ENCODE peak calls at places on chromosomes 7 and 10, in ten cellular contexts. M, Q, G, N, W, J, E, V, U and B are unnamed samples.

GRCh38 chr7:48962821-48963505 is 38.6 kb downstream of the CDC14C start:
- DNase-seq in Q (no peak), U (no peak), E (no peak), J (no peak), W (no peak), V (peak; percentile 53), M (peak; percentile 4), N (no peak), G (no peak), B (no peak)

GRCh38 chr7:152366662-152367061 is 69.1 kb downstream of the KMT2C start:
- DNase-seq in Q (no peak), M (no peak), W (peak; percentile 31), N (no peak), E (no peak), J (no peak), V (peak; percentile 39), G (no peak), U (no peak), B (no peak)

GRCh38 chr10:68598978-68599753 is 39.0 kb downstream of the TET1 start:
- DNase-seq in N (no peak), M (peak; percentile 39), Q (no peak), E (peak; percentile 44), W (peak; percentile 34), J (no peak), U (peak; percentile 8), V (peak; percentile 85), G (no peak), B (no peak)

GRCh38 chr10:28913850-28914249 is 236.5 kb downstream of the BAMBI start:
- DNase-seq in Q (no peak), W (no peak), V (no peak), N (no peak), M (no peak), U (no peak), J (no peak), E (no peak), G (no peak), B (no peak)

GRCh38 chr10:132516771-132517725 is 20.5 kb upstream of the INPP5A start:
- DNase-seq in J (peak; percentile 92), W (no peak), V (peak; percentile 99), M (peak; percentile 70), U (peak; percentile 74), N (no peak), Q (no peak), G (no peak), E (peak; percentile 63), B (no peak)

GRCh38 chr7:20647908-20648776 is 32.7 kb downstream of the ABCB5 start:
- DNase-seq in Q (peak; percentile 40), J (no peak), M (no peak), E (no peak), W (peak; percentile 27), G (no peak), V (peak; percentile 29), N (no peak), U (peak; percentile 64), B (peak; percentile 6)

GRCh38 chr10:21368022-21368582 is 157.4 kb downstream of the SKIDA1 start:
- DNase-seq in Q (no peak), G (no peak), W (no peak), U (no peak), N (no peak), E (no peak), J (no peak), M (no peak), V (no peak), B (no peak)

GRCh38 chr10:26879744-26880143 is 19.0 kb upstream of the ABI1 start:
- DNase-seq in V (no peak), W (no peak), U (no peak), E (peak; percentile 16), J (no peak), M (peak; percentile 53), Q (peak; percentile 30), G (no peak), N (no peak), B (no peak)

GRCh38 chr10:98340946-98341345 is 73.0 kb upstream of the LOXL4 start:
- DNase-seq in N (no peak), Q (no peak), G (no peak), M (no peak), E (no peak), U (no peak), W (no peak), J (no peak), V (peak; percentile 49), B (no peak)

GRCh38 chr7:134019251-134019650 is 107.9 kb upstream of the LRGUK start:
- DNase-seq in J (no peak), Q (no peak), E (no peak), M (no peak), G (no peak), N (no peak), W (no peak), V (no peak), U (no peak), B (no peak)

GRCh38 chr7:82249979-82250378 is 193.6 kb downstream of the CACNA2D1 start:
- DNase-seq in Q (no peak), M (no peak), G (no peak), N (no peak), E (no peak), J (no peak), W (no peak), V (no peak), U (no peak), B (no peak)

GRCh38 chr7:157024716-157025115 is 14.3 kb upstream of the MNX1 start:
- DNase-seq in G (no peak), W (no peak), N (no peak), U (no peak), J (no peak), E (no peak), Q (no peak), V (no peak), M (no peak), B (no peak)

GRCh38 chr7:149732111-149732561 is 41.3 kb downstream of the ZNF467 start:
- DNase-seq in W (no peak), J (no peak), U (no peak), Q (no peak), E (no peak), N (no peak), V (no peak), G (no peak), M (no peak), B (no peak)

GRCh38 chr7:74266191-74266963 is 12.2 kb upstream of the RFC2 start:
- DNase-seq in W (no peak), U (no peak), G (no peak), J (no peak), N (no peak), M (no peak), V (no peak), Q (no peak), E (no peak), B (no peak)

GRCh38 chr7:105808703-105809590 is 67.5 kb downstream of the ATXN7L1 start:
- DNase-seq in Q (no peak), V (peak; percentile 55), U (no peak), W (no peak), E (no peak), M (peak; percentile 37), N (peak; percentile 61), J (peak; percentile 67), G (peak; percentile 84), B (no peak)

GRCh38 chr7:33044986-33045385 is 17.6 kb downstream of the NT5C3A start:
- DNase-seq in V (no peak), Q (no peak), U (no peak), W (no peak), G (no peak), E (no peak), M (no peak), N (no peak), J (no peak), B (no peak)

GRCh38 chr10:77889277-77889903 is 37.2 kb downstream of the DLG5 start:
- DNase-seq in V (no peak), J (no peak), G (no peak), M (peak; percentile 87), E (peak; percentile 72), U (peak; percentile 37), Q (peak; percentile 28), W (no peak), N (no peak), B (no peak)

GRCh38 chr7:30970594-30971094 is 6.9 kb downstream of the GHRHR start:
- DNase-seq in J (no peak), M (peak; percentile 1), G (no peak), N (no peak), U (peak; percentile 8), W (no peak), E (no peak), Q (no peak), V (peak; percentile 13), B (no peak)

GRCh38 chr7:134737561-134738353 is 41.7 kb upstream of the CALD1 start:
- DNase-seq in G (no peak), W (no peak), V (peak; percentile 90), N (no peak), Q (no peak), M (no peak), U (no peak), J (peak; percentile 93), E (no peak), B (no peak)

GRCh38 chr7:142711196-142711595 is 38.1 kb upstream of the PRSS1 start:
- DNase-seq in U (no peak), N (no peak), Q (no peak), E (no peak), M (no peak), J (no peak), W (no peak), V (no peak), G (no peak), B (no peak)

GRCh38 chr7:135253851-135254815 is 20.5 kb downstream of the STRA8 start:
- DNase-seq in N (no peak), V (peak; percentile 66), Q (no peak), E (peak; percentile 73), M (peak; percentile 92), G (no peak), U (no peak), W (no peak), J (peak; percentile 61), B (peak; percentile 9)

GRCh38 chr7:138000081-138000701 is 1.7 kb downstream of the CREB3L2 start:
- DNase-seq in G (no peak), N (no peak), E (no peak), J (peak; percentile 98), M (peak; percentile 37), U (peak; percentile 46), Q (no peak), V (peak; percentile 90), W (no peak), B (peak; percentile 17)

GRCh38 chr10:124678566-124679240 is 65.5 kb downstream of the FAM53B start:
- DNase-seq in E (no peak), M (no peak), U (no peak), G (peak; percentile 14), N (peak; percentile 48), W (no peak), Q (no peak), V (no peak), J (no peak), B (peak; percentile 93)

GRCh38 chr10:42939237-42939636 is 137.6 kb upstream of the RET start:
- DNase-seq in G (no peak), J (no peak), W (no peak), N (no peak), M (no peak), Q (no peak), V (no peak), U (no peak), E (no peak), B (no peak)

GRCh38 chr7:2528481-2529095 is 9.0 kb downstream of the LFNG start:
- DNase-seq in N (no peak), V (no peak), U (no peak), G (no peak), E (no peak), M (no peak), J (no peak), W (no peak), Q (no peak), B (no peak)